ENCODE peak calls at places on chromosomes 11 and 22, in seven cellular contexts. K, J, P, L, G, Q and O are unnamed samples.

GRCh38 chr22:28999510-29000224 is 62.0 kb downstream of the C22orf31 start:
- DNase-seq in K (no peak), J (no peak), P (no peak), L (no peak), G (no peak), Q (no peak), O (no peak)

GRCh38 chr11:70028147-70028855 is 49.8 kb upstream of the ANO1 start:
- DNase-seq in K (peak; percentile 37), J (no peak), P (no peak), L (no peak), G (no peak), Q (no peak), O (no peak)

GRCh38 chr11:97703815-97704214 is 1314.0 kb downstream of the JRKL start:
- DNase-seq in K (no peak), J (no peak), P (no peak), L (no peak), G (no peak), Q (no peak), O (no peak)

GRCh38 chr11:17443000-17443399 is 33.6 kb downstream of the ABCC8 start:
- DNase-seq in K (no peak), J (no peak), P (no peak), L (no peak), G (no peak), Q (no peak), O (no peak)

GRCh38 chr11:68242616-68243015 is 29.2 kb downstream of the C11orf24 start:
- DNase-seq in K (no peak), J (no peak), P (no peak), L (no peak), G (no peak), Q (no peak), O (no peak)

GRCh38 chr22:38086001-38086845 is 2.2 kb upstream of the SLC16A8 start:
- DNase-seq in K (no peak), J (peak; percentile 32), P (no peak), L (no peak), G (no peak), Q (no peak), O (no peak)

GRCh38 chr11:99068832-99069231 is 48.1 kb downstream of the CNTN5 start:
- DNase-seq in K (no peak), J (no peak), P (no peak), L (no peak), G (no peak), Q (no peak), O (no peak)

GRCh38 chr11:128406365-128406706 is 181.0 kb downstream of the ETS1 start:
- DNase-seq in K (no peak), J (no peak), P (no peak), L (no peak), G (no peak), Q (no peak), O (no peak)

GRCh38 chr11:86802146-86802545 is 1.8 kb downstream of the PRSS23 start:
- DNase-seq in K (no peak), J (no peak), P (no peak), L (no peak), G (no peak), Q (no peak), O (no peak)

GRCh38 chr11:45245237-45246045 is 40.7 kb downstream of the SYT13 start:
- DNase-seq in K (no peak), J (no peak), P (no peak), L (no peak), G (no peak), Q (no peak), O (no peak)

GRCh38 chr11:35173011-35173511 is 34.1 kb downstream of the CD44 start:
- DNase-seq in K (no peak), J (no peak), P (peak; percentile 35), L (no peak), G (no peak), Q (peak; percentile 38), O (no peak)

GRCh38 chr11:45809456-45810395 is 4.8 kb downstream of the SLC35C1 start:
- DNase-seq in K (no peak), J (no peak), P (no peak), L (no peak), G (no peak), Q (no peak), O (no peak)

DNA sequence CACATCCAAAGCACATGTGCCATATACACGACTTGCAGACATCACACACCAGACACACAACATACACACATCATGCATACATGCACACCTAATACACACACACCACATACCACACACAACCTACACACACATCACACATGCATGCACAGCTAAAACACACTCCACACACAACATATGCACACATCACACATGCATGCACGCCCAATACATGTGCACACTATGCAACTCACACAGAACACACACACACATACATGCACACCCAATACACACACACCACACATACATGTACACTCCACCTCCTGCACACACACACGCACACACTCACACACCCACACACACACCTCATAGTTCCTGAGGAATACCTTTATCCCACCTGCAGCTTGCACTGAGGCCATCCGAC is 436.0 kb downstream of the MIAT start:
- DNase-seq in K (no peak), J (no peak), P (no peak), L (no peak), G (no peak), Q (no peak), O (no peak)
- TF ChIP-seq TAF1 in K (no peak), J (no peak), P (no peak), L (no peak), G (no peak), Q (no peak), O (no peak)

DNA sequence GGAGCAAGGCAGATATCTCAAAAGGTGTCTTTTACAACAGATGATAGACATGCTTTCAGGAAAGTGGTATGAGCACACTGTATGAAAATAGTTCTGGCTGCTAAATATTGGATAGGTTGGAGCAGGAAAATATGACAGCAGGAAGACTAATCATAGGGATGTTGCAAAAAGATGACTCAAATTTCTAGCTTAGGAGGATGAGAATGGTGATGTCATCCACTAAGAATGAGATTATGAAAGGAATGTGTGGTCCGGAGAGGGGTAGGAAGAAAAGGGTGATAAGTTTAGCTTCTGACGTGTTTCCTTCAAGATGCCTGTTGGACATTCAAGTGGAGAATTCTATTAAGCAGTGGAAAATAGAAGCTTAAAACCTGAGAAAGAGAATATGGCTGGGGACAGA is 46.4 kb downstream of the RCN1 start:
- DNase-seq in K (no peak), J (no peak), P (no peak), L (no peak), G (no peak), Q (no peak), O (no peak)
- TF ChIP-seq POLR2AphosphoS5 in K (no peak), J (no peak), P (no peak), L (no peak), G (no peak), Q (no peak), O (no peak)

GRCh38 chr11:61700720-61701119 is 20.5 kb downstream of the DAGLA start:
- DNase-seq in K (no peak), J (no peak), P (no peak), L (no peak), G (no peak), Q (no peak), O (no peak)

GRCh38 chr11:61701298-61701993 is 21.3 kb downstream of the DAGLA start:
- DNase-seq in K (peak; percentile 76), J (peak; percentile 67), P (no peak), L (no peak), G (peak; percentile 64), Q (peak; percentile 37), O (no peak)

GRCh38 chr11:61700221-61700620 is 20.0 kb downstream of the DAGLA start:
- DNase-seq in K (no peak), J (peak; percentile 71), P (no peak), L (no peak), G (no peak), Q (peak; percentile 46), O (no peak)

GRCh38 chr11:61698173-61698965 is 18.2 kb downstream of the DAGLA start:
- DNase-seq in K (no peak), J (no peak), P (no peak), L (no peak), G (no peak), Q (no peak), O (no peak)

GRCh38 chr11:61699737-61700160 is 19.6 kb downstream of the DAGLA start:
- DNase-seq in K (no peak), J (no peak), P (no peak), L (no peak), G (no peak), Q (no peak), O (no peak)
- TF ChIP-seq TAF1 in K (no peak), J (no peak), P (no peak), L (no peak), G (no peak), Q (no peak), O (no peak)

GRCh38 chr11:9169595-9170295 is 78.3 kb upstream of the SCUBE2 start:
- DNase-seq in K (no peak), J (no peak), P (no peak), L (no peak), G (no peak), Q (no peak), O (no peak)
- TF ChIP-seq POLR2AphosphoS5 in K (no peak), J (no peak), P (no peak), L (no peak), G (no peak), Q (no peak), O (no peak)

DNA sequence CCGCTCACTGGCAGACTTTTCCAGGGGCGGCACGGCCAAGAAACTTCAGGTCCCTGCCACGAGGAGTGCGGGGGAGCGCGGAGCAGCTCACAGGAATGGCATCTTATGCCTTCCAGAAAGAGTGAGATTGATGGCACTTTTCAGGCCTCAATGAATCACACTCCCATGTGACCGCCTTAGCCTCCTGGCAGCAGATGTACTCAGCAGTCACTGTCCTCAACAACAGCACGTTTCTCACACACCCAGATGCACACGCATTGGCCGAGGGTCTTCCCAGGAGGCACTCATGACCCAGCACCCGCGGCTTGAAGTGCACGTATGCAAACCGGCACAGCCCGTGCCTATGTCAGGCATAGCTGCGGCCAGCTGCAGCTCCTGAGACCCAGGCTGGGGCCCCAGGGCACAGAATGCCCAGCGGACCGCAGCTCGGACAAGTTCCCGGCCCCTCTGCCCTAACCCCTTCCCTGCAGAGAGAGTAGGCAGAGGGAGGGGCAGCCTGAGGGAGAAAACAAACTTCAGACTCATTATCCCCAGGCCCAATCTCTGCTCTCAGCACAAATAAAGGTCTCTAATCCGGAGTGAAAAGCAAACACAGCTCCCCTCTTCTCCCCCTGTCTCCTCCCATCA is 48.3 kb downstream of the RPUSD4 start:
- DNase-seq in K (no peak), J (no peak), P (no peak), L (no peak), G (no peak), Q (peak; percentile 68), O (no peak)
- TF ChIP-seq TAF1 in K (no peak), J (no peak), P (no peak), L (no peak), G (no peak), Q (no peak), O (no peak)

GRCh38 chr11:71410363-71410966 is 37.7 kb downstream of the DHCR7 start:
- DNase-seq in K (no peak), J (no peak), P (no peak), L (no peak), G (no peak), Q (no peak), O (no peak)
- TF ChIP-seq POLR2AphosphoS5 in K (no peak), J (no peak), P (no peak), L (no peak), G (no peak), Q (no peak), O (no peak)

GRCh38 chr11:123055132-123055924 is 6.6 kb downstream of the HSPA8 start:
- DNase-seq in K (no peak), J (no peak), P (no peak), L (no peak), G (no peak), Q (no peak), O (no peak)
- TF ChIP-seq TAF1 in K (no peak), J (no peak), P (no peak), L (no peak), G (no peak), Q (no peak), O (no peak)

GRCh38 chr11:15757299-15757698 is 599.0 kb downstream of the SOX6 start:
- DNase-seq in K (no peak), J (no peak), P (peak; percentile 8), L (no peak), G (no peak), Q (no peak), O (no peak)
- TF ChIP-seq POLR2AphosphoS5 in K (no peak), J (no peak), P (no peak), L (no peak), G (no peak), Q (no peak), O (no peak)